ENCODE peak calls at places on chromosomes 2 and 18, in nine cellular contexts. L, E, V, F, J, I, M, B and P are unnamed samples.

GRCh38 chr2:127039387-127040031 is 67.4 kb downstream of the BIN1 start:
- DNase-seq in E (no peak), V (no peak), I (no peak), B (no peak), F (no peak), L (no peak), M (peak; percentile 47), J (no peak), P (no peak)

GRCh38 chr18:49565656-49566055 is 3.8 kb downstream of the LIPG start:
- DNase-seq in V (peak; percentile 36), J (peak; percentile 90), F (peak; percentile 36), M (no peak), I (peak; percentile 73), B (peak; percentile 69), E (no peak), L (peak; percentile 18), P (no peak)

GRCh38 chr2:85911836-85912692 is 23.3 kb upstream of the ST3GAL5 start:
- DNase-seq in V (peak; percentile 87), I (no peak), M (no peak), L (peak; percentile 61), E (no peak), B (no peak), F (no peak), J (no peak), P (no peak)

GRCh38 chr18:6219116-6219717 is 195.5 kb downstream of the L3MBTL4 start:
- DNase-seq in V (peak; percentile 60), M (no peak), I (peak; percentile 35), B (no peak), J (peak; percentile 29), L (peak; percentile 12), F (peak; percentile 55), E (no peak), P (peak; percentile 67)

GRCh38 chr2:171723724-171724683 is 36.7 kb downstream of the DYNC1I2 start:
- DNase-seq in J (peak; percentile 71), M (no peak), I (peak; percentile 62), F (no peak), B (no peak), L (no peak), E (no peak), V (peak; percentile 63), P (peak; percentile 16)

GRCh38 chr2:72887836-72888437 is 729 bp downstream of the SPR start:
- DNase-seq in I (peak; percentile 82), B (peak; percentile 83), L (peak; percentile 84), F (peak; percentile 63), M (peak; percentile 67), V (peak; percentile 88), E (no peak), J (peak; percentile 84), P (peak; percentile 83)

GRCh38 chr2:234273887-234274584 is 222.8 kb downstream of the ARL4C start:
- DNase-seq in V (no peak), I (no peak), E (no peak), B (no peak), L (no peak), M (no peak), F (no peak), J (no peak), P (no peak)

GRCh38 chr2:40488927-40489677 is 37.2 kb upstream of the SLC8A1 start:
- DNase-seq in J (no peak), E (no peak), B (no peak), I (no peak), F (no peak), L (peak; percentile 27), M (no peak), V (peak; percentile 73), P (no peak)

GRCh38 chr2:230330725-230331124 is 3.7 kb downstream of the SP140L start:
- DNase-seq in V (peak; percentile 68), J (no peak), L (no peak), E (no peak), M (no peak), I (no peak), F (no peak), B (no peak), P (no peak)

GRCh38 chr2:224325941-224326340 is 76.0 kb downstream of the FAM124B start:
- DNase-seq in E (no peak), V (no peak), I (no peak), L (no peak), F (no peak), J (no peak), B (no peak), M (no peak), P (no peak)

GRCh38 chr2:168907940-168908662 is 7.0 kb downstream of the G6PC2 start:
- DNase-seq in E (no peak), J (no peak), L (no peak), F (no peak), I (no peak), B (no peak), M (no peak), V (no peak), P (peak; percentile 20)

GRCh38 chr18:42412281-42412680 is 457.2 kb downstream of the PIK3C3 start:
- DNase-seq in J (no peak), M (no peak), E (no peak), I (no peak), V (peak; percentile 42), L (no peak), B (no peak), F (no peak), P (no peak)

GRCh38 chr18:36035253-36035652 is 32.1 kb downstream of the RPRD1A start:
- DNase-seq in M (no peak), V (no peak), L (no peak), F (peak; percentile 2), B (no peak), J (no peak), E (no peak), I (no peak), P (no peak)

GRCh38 chr2:27494284-27494943 is 586 bp downstream of the FNDC4 start:
- DNase-seq in V (peak; percentile 60), I (no peak), E (no peak), M (no peak), J (no peak), F (no peak), B (no peak), L (peak; percentile 47), P (no peak)

GRCh38 chr2:35443087-35443486 is 912.5 kb upstream of the CRIM1 start:
- DNase-seq in L (no peak), V (no peak), I (peak; percentile 21), M (no peak), E (no peak), J (no peak), B (no peak), F (no peak), P (no peak)

GRCh38 chr2:95025406-95026319 is at the start of gene MAL:
- DNase-seq in F (no peak), M (peak; percentile 88), E (peak; percentile 31), J (peak; percentile 80), I (peak; percentile 85), L (no peak), B (peak; percentile 81), V (peak; percentile 11), P (no peak)

GRCh38 chr18:70261141-70261788 is 27.6 kb upstream of the SOCS6 start:
- DNase-seq in B (no peak), V (no peak), J (no peak), E (no peak), M (no peak), F (no peak), L (no peak), I (no peak), P (no peak)

GRCh38 chr2:39511786-39512433 is 74.8 kb upstream of the MAP4K3 start:
- DNase-seq in V (no peak), L (no peak), I (no peak), M (no peak), F (no peak), E (no peak), B (no peak), J (no peak), P (no peak)

GRCh38 chr18:79569720-79570119 is 109.9 kb upstream of the CTDP1 start:
- DNase-seq in M (no peak), B (no peak), L (no peak), E (no peak), I (no peak), V (no peak), F (no peak), J (no peak), P (no peak)

GRCh38 chr2:181872178-181872577 is 19.4 kb upstream of the ITPRID2 start:
- DNase-seq in M (no peak), V (no peak), F (no peak), B (no peak), I (no peak), L (no peak), J (no peak), E (no peak), P (no peak)

GRCh38 chr2:223888251-223888650 is 50.9 kb upstream of the AP1S3 start:
- DNase-seq in B (no peak), V (no peak), L (no peak), M (no peak), E (no peak), J (no peak), F (no peak), I (no peak), P (no peak)

GRCh38 chr2:28586864-28587263 is 91.0 kb downstream of the PLB1 start:
- DNase-seq in B (no peak), L (no peak), F (no peak), I (no peak), E (no peak), V (no peak), M (no peak), J (no peak), P (no peak)

GRCh38 chr2:74690571-74690970 is 36.5 kb downstream of the SEMA4F start:
- DNase-seq in I (peak; percentile 47), F (peak; percentile 28), B (no peak), E (no peak), J (peak; percentile 71), V (peak; percentile 80), M (no peak), L (peak; percentile 51), P (peak; percentile 61)

GRCh38 chr18:22601481-22601880 is 183.8 kb upstream of the CTAGE1 start:
- DNase-seq in L (no peak), M (no peak), E (no peak), B (no peak), J (no peak), V (no peak), F (no peak), I (no peak), P (no peak)

GRCh38 chr2:41826921-41827320 is 220.9 kb upstream of the PKDCC start:
- DNase-seq in E (no peak), B (no peak), V (no peak), F (no peak), L (no peak), M (no peak), J (no peak), I (no peak), P (no peak)

GRCh38 chr18:27645929-27646328 is 460.8 kb upstream of the CHST9 start:
- DNase-seq in E (no peak), L (no peak), B (no peak), V (peak; percentile 10), I (no peak), J (no peak), M (no peak), F (no peak), P (no peak)

GRCh38 chr2:163734911-163735691 is 707 bp downstream of the FIGN start:
- DNase-seq in F (no peak), L (no peak), J (no peak), I (peak; percentile 70), B (no peak), E (no peak), V (peak; percentile 47), M (no peak), P (peak; percentile 16)

GRCh38 chr18:46452820-46453219 is 204.2 kb downstream of the LOXHD1 start:
- DNase-seq in L (no peak), F (no peak), B (no peak), J (no peak), I (no peak), M (no peak), E (no peak), V (peak; percentile 7), P (no peak)

GRCh38 chr2:234632527-234633391 is 135.9 kb upstream of the ARL4C start:
- DNase-seq in V (peak; percentile 51), I (no peak), E (no peak), M (no peak), L (peak; percentile 30), B (no peak), J (no peak), F (peak; percentile 92), P (no peak)

GRCh38 chr2:80149991-80150390 is 154.6 kb downstream of the LRRTM1 start:
- DNase-seq in V (no peak), E (no peak), M (no peak), B (no peak), J (no peak), L (no peak), I (no peak), F (no peak), P (no peak)

GRCh38 chr2:68536000-68536399 is 68.6 kb downstream of the APLF start:
- DNase-seq in E (no peak), V (no peak), J (no peak), F (no peak), L (no peak), B (no peak), M (no peak), I (no peak), P (no peak)